ENCODE peak calls at places on chromosomes 6 and 20, in seven cellular contexts. Q is pancreas, C is lower lobe of right lung, X is HepG2, D is neural progenitor cell, S is colonic mucosa, U is A549. N is an unnamed sample.

GRCh38 chr6:81895511-81896185 is 143.2 kb upstream of the TENT5A start:
- DNase-seq in C (no peak), D (no peak), U (no peak), Q (no peak), S (no peak), X (peak), N (peak)

GRCh38 chr6:88871498-88871897 is 91.9 kb downstream of the RNGTT start:
- DNase-seq in D (no peak), Q (no peak), U (no peak), C (no peak), S (no peak), X (no peak), N (no peak)

GRCh38 chr6:157669747-157670216 is 153.3 kb upstream of the SNX9 start:
- DNase-seq in U (peak), X (peak), Q (no peak), C (peak), D (peak), S (peak), N (peak)

GRCh38 chr6:163314791-163315404 is 99.6 kb upstream of the QKI start:
- DNase-seq in X (no peak), D (no peak), S (no peak), U (no peak), C (no peak), Q (no peak), N (no peak)

GRCh38 chr6:96469312-96469711 is 52.3 kb upstream of the UFL1 start:
- DNase-seq in S (no peak), C (no peak), D (no peak), Q (no peak), X (no peak), U (no peak), N (no peak)

GRCh38 chr20:4740774-4741431 is 19.2 kb downstream of the PRND start:
- DNase-seq in S (peak), D (peak), Q (peak), U (peak), C (no peak), X (peak), N (peak)

GRCh38 chr20:51995038-51995437 is 192.7 kb upstream of the SALL4 start:
- DNase-seq in D (no peak), Q (no peak), C (no peak), S (no peak), U (no peak), X (no peak), N (peak)

GRCh38 chr6:3031857-3032256 is 32.2 kb downstream of the NQO2 start:
- DNase-seq in X (peak), S (no peak), U (no peak), C (no peak), Q (no peak), D (no peak), N (no peak)

GRCh38 chr20:41774291-41774690 is 156.1 kb upstream of the CHD6 start:
- DNase-seq in Q (no peak), D (no peak), C (no peak), X (no peak), S (no peak), U (no peak), N (no peak)

GRCh38 chr6:36127462-36128016 is 2.8 kb upstream of the MAPK13 start:
- DNase-seq in U (peak), S (no peak), C (peak), Q (no peak), D (no peak), X (peak), N (peak)

GRCh38 chr20:59620860-59621485 is 16.6 kb downstream of the PHACTR3 start:
- DNase-seq in X (no peak), U (no peak), C (no peak), S (no peak), D (no peak), Q (no peak), N (no peak)

GRCh38 chr6:25172819-25173218 is 106.4 kb upstream of the CARMIL1 start:
- DNase-seq in Q (no peak), D (no peak), S (no peak), U (peak), C (no peak), X (no peak), N (no peak)

GRCh38 chr20:3739926-3740599 is 7.6 kb downstream of the HSPA12B start:
- DNase-seq in Q (no peak), S (no peak), U (no peak), X (peak), D (no peak), C (no peak), N (no peak)

GRCh38 chr6:30687659-30688431 is 1.4 kb upstream of the PPP1R18 start:
- DNase-seq in D (no peak), X (no peak), Q (no peak), U (no peak), C (no peak), S (peak), N (no peak)

GRCh38 chr20:37369846-37370245 is 23.9 kb downstream of the SRC start:
- DNase-seq in C (no peak), X (no peak), Q (no peak), U (no peak), S (no peak), D (no peak), N (no peak)

GRCh38 chr6:36615018-36615761 is 21.0 kb downstream of the SRSF3 start:
- DNase-seq in X (peak), S (peak), D (peak), C (peak), Q (peak), U (peak), N (peak)

GRCh38 chr20:43669332-43669731 is 2.4 kb downstream of the MYBL2 start:
- DNase-seq in X (no peak), D (no peak), Q (no peak), U (peak), S (no peak), C (no peak), N (peak)

GRCh38 chr6:106512048-106512957 is 117.0 kb downstream of the RTN4IP1 start:
- DNase-seq in X (peak), D (peak), C (peak), S (peak), Q (peak), U (peak), N (peak)

GRCh38 chr6:111274593-111275217 is 187.4 kb downstream of the SLC16A10 start:
- DNase-seq in S (no peak), D (no peak), U (peak), Q (no peak), X (no peak), C (no peak), N (no peak)

GRCh38 chr20:25538838-25539665 is 46.3 kb downstream of the NINL start:
- DNase-seq in X (peak), S (no peak), Q (no peak), D (no peak), U (no peak), C (no peak), N (no peak)

GRCh38 chr6:157831424-157832249 is 8.6 kb downstream of the SNX9 start:
- DNase-seq in X (no peak), D (peak), U (no peak), Q (no peak), C (no peak), S (no peak), N (no peak)

GRCh38 chr6:13407368-13407708 is 79.0 kb upstream of the TBC1D7 start:
- DNase-seq in U (no peak), D (no peak), S (no peak), Q (no peak), X (no peak), C (no peak), N (no peak)

DNA sequence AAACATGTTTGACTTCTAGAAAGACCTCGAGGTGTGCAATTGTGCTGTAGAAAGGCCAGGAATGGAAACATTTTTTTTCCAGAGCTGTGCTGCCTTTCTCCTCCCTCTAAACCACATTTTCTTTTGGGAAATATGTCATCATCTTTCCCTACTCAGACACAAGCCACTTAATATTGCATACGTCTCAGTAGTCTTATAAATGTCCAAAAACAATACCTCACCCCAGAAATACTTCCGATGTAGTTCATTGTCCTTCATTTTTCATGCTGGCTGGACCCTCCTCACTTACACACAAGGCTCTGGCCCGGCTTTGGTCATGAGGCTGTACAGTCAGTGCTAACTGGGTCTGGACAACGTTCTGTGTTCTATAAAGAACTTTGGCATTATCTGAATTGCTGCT is 126.4 kb downstream of the SCML4 start:
- DNase-seq in C (no peak), D (no peak), S (no peak), Q (no peak), U (no peak), X (no peak), N (no peak)
- H3K4me3 ChIP-seq in C (no peak), D (no peak), S (no peak), Q (no peak), U (no peak), X (no peak), N (no peak)

DNA sequence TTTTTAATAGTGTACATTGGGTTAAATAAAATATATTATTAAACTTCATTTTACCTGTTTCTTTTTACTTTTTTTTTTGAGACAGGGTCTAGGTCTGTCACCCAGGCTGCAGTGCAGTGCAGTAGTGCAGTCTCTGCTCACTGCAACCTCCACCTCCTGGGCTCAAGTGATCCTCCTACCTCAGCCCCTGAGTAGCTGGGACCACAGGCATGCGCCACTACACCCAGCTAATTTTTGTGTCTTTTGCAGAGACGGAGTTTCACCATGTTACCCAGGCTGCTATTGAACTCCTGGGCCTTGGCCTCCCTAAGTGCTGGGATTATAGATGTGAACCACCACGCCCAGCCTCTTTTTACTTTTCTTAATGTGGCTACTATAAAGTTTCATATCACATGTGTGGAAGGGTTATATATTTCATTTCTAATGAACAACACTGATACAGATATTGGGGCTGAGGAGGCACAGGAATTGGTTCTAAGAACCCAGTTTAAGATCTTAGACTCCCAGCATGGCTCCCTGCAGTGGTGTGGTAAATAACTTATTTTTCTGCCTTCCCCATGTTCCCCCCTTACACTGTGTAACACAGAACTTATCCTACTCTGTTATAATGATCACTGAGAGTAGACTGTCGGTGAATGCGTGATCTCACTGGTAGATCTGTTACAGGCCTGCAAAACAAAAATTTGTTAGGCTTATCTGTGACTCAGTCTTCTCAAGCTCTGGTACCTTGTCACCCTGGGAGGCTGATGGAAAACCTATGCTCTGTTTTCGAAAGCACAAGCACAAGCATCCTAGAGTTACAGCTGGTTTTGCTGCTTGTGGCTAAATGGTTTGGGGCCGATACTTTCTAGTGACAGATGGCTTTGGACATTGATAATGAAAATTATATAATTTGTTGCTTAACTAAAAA is 5.8 kb upstream of the ATXN1 start:
- DNase-seq in X (no peak), S (no peak), C (no peak), U (no peak), Q (no peak), D (no peak), N (no peak)
- H3K27ac ChIP-seq in X (no peak), S (no peak), C (no peak), U (peak), Q (no peak), D (no peak), N (peak)

GRCh38 chr6:5937516-5937915 is 69.2 kb downstream of the NRN1 start:
- DNase-seq in C (no peak), S (no peak), X (no peak), D (no peak), Q (no peak), U (no peak), N (no peak)
- H3K4me3 ChIP-seq in C (no peak), S (no peak), X (no peak), D (no peak), Q (no peak), U (no peak), N (no peak)

DNA sequence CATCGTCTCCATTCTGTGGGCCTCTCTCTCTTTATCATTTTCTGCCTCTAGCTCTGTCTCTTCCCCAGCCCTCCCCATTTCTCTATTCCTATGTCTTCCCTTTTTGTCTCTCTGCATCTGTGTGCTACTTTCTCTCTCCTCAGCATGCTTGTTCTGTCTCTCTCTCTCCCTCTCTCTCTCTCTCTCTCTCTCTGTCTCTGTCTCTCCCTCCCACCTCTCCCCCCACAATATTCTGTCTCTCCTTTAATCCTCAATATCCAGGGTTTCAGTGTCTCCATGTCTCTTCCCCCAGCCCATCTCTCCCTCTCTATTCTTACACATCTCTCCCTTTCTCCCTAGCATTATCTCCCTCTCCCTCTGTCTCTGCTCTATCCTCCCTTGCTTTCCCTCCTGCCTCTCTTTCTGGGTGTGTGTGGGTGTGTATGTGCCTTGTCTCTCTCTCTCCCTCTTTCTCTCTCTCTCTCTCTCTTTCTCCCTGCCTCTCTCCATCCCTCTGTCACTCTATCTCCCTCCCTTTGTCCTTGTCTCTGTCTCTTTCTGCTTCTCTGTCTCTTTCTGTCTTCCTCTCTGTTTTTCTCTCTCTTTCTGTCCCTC is 76.9 kb upstream of the SIRPA start:
- DNase-seq in X (no peak), C (no peak), D (no peak), Q (no peak), U (no peak), S (no peak), N (no peak)
- H3K27ac ChIP-seq in X (no peak), C (peak), D (no peak), Q (no peak), U (no peak), S (peak), N (no peak)